ENCODE peak calls at places on chromosomes 4 and X, in seven cellular contexts. F is SK-N-SH, K is T47D, I is K562, O is HCT116, H is H1, X is GM12878. R is an unnamed sample.
A peak's percentile ranks its signal among the peaks of the same experiment; 100 is the strongest.

GRCh38 chr4:183658362-183659028 is 490 bp downstream of the RWDD4 start:
- DNase-seq in X (no peak), I (peak; percentile 62), H (no peak), F (peak; percentile 83), K (peak; percentile 11), O (no peak), R (peak; percentile 37)

GRCh38 chr4:48205092-48205491 is 64.5 kb downstream of the TEC start:
- DNase-seq in I (no peak), O (no peak), K (no peak), X (no peak), F (no peak), H (no peak), R (no peak)

GRCh38 chr4:176967586-176967985 is 174.9 kb upstream of the VEGFC start:
- DNase-seq in I (no peak), F (no peak), K (no peak), H (no peak), O (no peak), X (no peak), R (no peak)

GRCh38 chr4:151291485-151291884 is 14.5 kb downstream of the PRSS48 start:
- DNase-seq in I (no peak), F (no peak), H (no peak), O (no peak), X (no peak), K (no peak), R (no peak)

GRCh38 chrX:78329486-78329885 is 2.1 kb upstream of the CYSLTR1 start:
- DNase-seq in K (no peak), H (no peak), F (no peak), O (no peak), X (no peak), I (no peak), R (no peak)

GRCh38 chr4:10974371-10974770 is 289.8 kb upstream of the CLNK start:
- DNase-seq in X (no peak), I (no peak), F (no peak), H (no peak), O (no peak), K (no peak), R (no peak)

GRCh38 chr4:52968696-52969095 is 106.6 kb downstream of the RASL11B start:
- DNase-seq in K (no peak), O (no peak), H (no peak), F (no peak), I (no peak), X (no peak), R (no peak)

GRCh38 chr4:27217261-27217769 is 356.7 kb downstream of the STIM2 start:
- DNase-seq in O (no peak), K (no peak), H (no peak), I (no peak), F (no peak), X (no peak), R (no peak)

GRCh38 chr4:74133786-74134499 is 24.0 kb upstream of the MTHFD2L start:
- DNase-seq in O (peak; percentile 86), F (peak; percentile 27), X (peak; percentile 20), H (peak; percentile 38), I (peak; percentile 56), K (no peak), R (peak; percentile 54)

GRCh38 chr4:8528713-8529112 is 51.5 kb upstream of the GPR78 start:
- DNase-seq in K (no peak), O (no peak), H (no peak), I (no peak), X (no peak), F (no peak), R (no peak)

GRCh38 chr4:95601342-95601741 is 52.6 kb upstream of the UNC5C start:
- DNase-seq in H (no peak), F (no peak), K (no peak), O (no peak), I (no peak), X (no peak), R (no peak)

GRCh38 chr4:54281060-54281781 is 52.1 kb downstream of the PDGFRA start:
- DNase-seq in H (no peak), O (no peak), I (no peak), K (no peak), F (no peak), X (no peak), R (no peak)

GRCh38 chr4:61827907-61828328 is 627.8 kb downstream of the ADGRL3 start:
- DNase-seq in I (no peak), O (no peak), X (no peak), K (no peak), H (no peak), F (peak; percentile 32), R (no peak)

GRCh38 chr4:9898596-9899345 is 117.3 kb downstream of the DRD5 start:
- DNase-seq in K (peak; percentile 17), I (no peak), X (no peak), O (peak; percentile 35), F (peak; percentile 50), H (peak; percentile 71), R (peak; percentile 11)

GRCh38 chr4:114019972-114020358 is 40.5 kb upstream of the ARSJ start:
- DNase-seq in O (no peak), K (no peak), H (no peak), X (no peak), F (no peak), I (no peak), R (no peak)

GRCh38 chrX:118523920-118524319 is 28.3 kb downstream of the DOCK11 start:
- DNase-seq in X (no peak), H (no peak), O (no peak), F (no peak), K (no peak), I (no peak), R (no peak)

GRCh38 chr4:156197216-156197615 is 243.6 kb upstream of the CTSO start:
- DNase-seq in K (no peak), X (no peak), F (no peak), I (no peak), O (no peak), H (peak; percentile 1), R (no peak)

GRCh38 chrX:71100581-71101505 is 5.2 kb downstream of the FOXO4 start:
- DNase-seq in O (no peak), K (no peak), X (no peak), I (peak; percentile 26), F (no peak), H (no peak), R (no peak)

GRCh38 chrX:53089224-53089842 is 4.6 kb upstream of the KANTR start:
- DNase-seq in I (peak; percentile 42), X (no peak), O (peak; percentile 34), F (peak; percentile 66), H (no peak), K (peak; percentile 44), R (no peak)

GRCh38 chrX:74231625-74232024 is 72.4 kb upstream of the ZCCHC13 start:
- DNase-seq in O (no peak), H (no peak), F (no peak), X (no peak), I (no peak), K (no peak), R (no peak)

DNA sequence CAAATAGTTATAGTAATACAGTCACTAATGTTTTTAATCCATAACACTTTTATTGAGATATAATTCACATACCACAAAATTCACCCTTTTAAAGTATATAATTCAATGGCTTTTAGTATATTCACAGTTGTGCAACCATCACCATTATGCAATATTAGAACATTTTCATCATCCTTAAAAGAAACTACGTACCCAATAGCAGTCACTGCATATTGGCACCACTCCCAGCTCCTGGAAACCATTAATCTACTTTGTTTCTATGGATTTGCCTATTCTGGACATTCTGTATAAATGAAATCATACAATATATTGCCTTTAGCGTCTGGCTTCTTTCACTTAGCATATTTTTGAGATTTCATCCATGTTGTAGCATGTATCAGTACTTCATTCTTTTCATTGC is 99.3 kb downstream of the AMMECR1 start:
- DNase-seq in F (no peak), H (no peak), O (no peak), K (no peak), I (no peak), X (no peak), R (no peak)
- TF ChIP-seq JUND in F (no peak), H (no peak), O (no peak), K (no peak), I (no peak), X (no peak), R (no peak)

GRCh38 chr4:145956288-145956890 is 17.8 kb upstream of the ZNF827 start:
- DNase-seq in O (no peak), H (no peak), I (peak; percentile 63), F (peak; percentile 43), X (no peak), K (peak; percentile 11), R (peak; percentile 40)
- TF ChIP-seq JUND in O (no peak), H (no peak), I (no peak), F (no peak), X (no peak), K (no peak), R (no peak)

GRCh38 chrX:129609395-129609794 is 45.4 kb downstream of the APLN start:
- DNase-seq in O (no peak), K (no peak), I (peak; percentile 17), X (no peak), F (no peak), H (no peak), R (no peak)

GRCh38 chrX:129612396-129612795 is 42.4 kb downstream of the APLN start:
- DNase-seq in K (no peak), H (no peak), O (no peak), I (no peak), X (no peak), F (no peak), R (no peak)

GRCh38 chrX:129600981-129601424 is 53.8 kb downstream of the APLN start:
- DNase-seq in F (peak; percentile 51), O (no peak), X (no peak), I (peak; percentile 24), H (no peak), K (no peak), R (peak; percentile 4)

DNA sequence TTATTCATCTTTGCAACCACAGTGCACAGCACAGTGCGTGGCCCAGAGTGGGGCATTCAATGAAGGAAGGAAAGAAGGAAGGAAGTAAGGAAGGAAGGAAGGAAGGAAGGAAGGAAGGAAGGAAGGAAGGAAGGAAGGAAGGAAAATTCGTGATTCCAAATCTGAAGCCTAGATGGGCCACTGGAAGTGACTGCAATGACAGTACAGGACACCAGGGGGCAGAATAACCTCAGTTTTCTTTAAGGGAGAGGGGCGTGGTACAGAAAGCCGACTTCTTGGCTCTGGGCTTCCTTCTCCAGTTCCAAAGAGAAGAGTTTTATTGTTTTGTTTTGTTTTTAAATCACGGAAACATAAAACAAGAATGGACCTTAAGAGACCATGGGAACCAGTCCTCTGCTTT is 47.8 kb downstream of the APLN start:
- DNase-seq in O (peak; percentile 23), I (peak; percentile 71), K (no peak), H (no peak), F (peak; percentile 72), X (peak; percentile 13), R (peak; percentile 30)
- TF ChIP-seq JUND in O (no peak), I (no peak), K (no peak), H (no peak), F (no peak), X (no peak), R (no peak)

DNA sequence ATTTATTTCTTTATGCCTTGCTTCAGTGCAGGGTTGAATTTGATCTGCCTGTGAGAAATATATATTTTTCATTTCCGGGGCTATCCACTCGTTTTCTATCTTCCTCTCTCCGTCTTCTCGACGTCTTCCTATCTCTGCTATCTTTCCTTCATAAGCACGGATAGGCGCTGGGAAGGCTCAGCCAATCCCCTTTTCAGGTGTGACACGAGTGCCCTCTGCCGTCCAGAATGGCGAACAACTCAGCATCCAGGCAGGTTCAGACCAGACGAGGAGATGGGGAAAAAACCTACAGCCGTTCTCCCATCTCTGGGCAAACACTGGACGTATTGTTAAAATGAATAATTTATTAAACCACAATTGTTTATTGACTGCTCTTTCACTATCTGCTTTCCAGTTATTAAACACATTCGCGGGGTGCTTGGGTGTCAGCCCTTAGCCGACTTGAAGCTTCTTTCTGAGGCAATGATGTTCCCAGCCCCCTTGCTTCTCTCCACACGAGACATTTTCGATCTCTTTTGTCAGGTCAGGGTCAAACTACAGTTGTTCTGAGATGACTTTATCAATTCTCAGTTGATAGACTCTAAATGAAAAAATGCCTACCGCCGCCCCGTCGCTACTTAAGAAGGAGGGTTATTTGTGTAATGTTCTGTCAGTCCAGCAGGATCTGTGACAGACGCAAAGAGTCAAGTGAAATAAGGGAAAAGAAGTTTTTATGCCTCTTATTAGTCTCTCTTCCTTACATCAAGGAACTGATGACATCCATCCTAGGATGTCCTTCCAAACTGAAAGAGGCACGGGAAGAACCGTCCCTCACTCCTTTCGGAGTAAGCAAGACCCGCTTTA is 96.3 kb upstream of the NOCT start:
- DNase-seq in K (peak; percentile 13), O (peak; percentile 66), I (peak; percentile 80), X (peak; percentile 11), F (peak; percentile 54), H (no peak), R (peak; percentile 49)
- TF ChIP-seq JUND in K (no peak), O (no peak), I (peak; percentile 19), X (no peak), F (no peak), H (no peak), R (no peak)

R was measured in HepG2.